ENCODE peak calls at places on chromosomes 2 and 18, in seven cellular contexts. K is WTC11, Q is GM12878, H is HCT116, B is K562, Y is HepG2, A is H1. N is an unnamed sample.

GRCh38 chr2:231144896-231145295 is 20.1 kb upstream of the HTR2B start:
- DNase-seq in K (no peak), Q (no peak), H (no peak), B (no peak), Y (no peak), A (no peak), N (no peak)

GRCh38 chr2:118823666-118824065 is 23.8 kb downstream of the EN1 start:
- DNase-seq in K (no peak), Q (no peak), H (no peak), B (no peak), Y (no peak), A (no peak), N (no peak)

GRCh38 chr2:196403471-196403870 is 232.1 kb upstream of the STK17B start:
- DNase-seq in K (no peak), Q (no peak), H (no peak), B (no peak), Y (no peak), A (no peak), N (no peak)

GRCh38 chr2:70087703-70088507 is 628 bp downstream of the PCBP1 start:
- DNase-seq in K (peak; percentile 52), Q (no peak), H (no peak), B (peak; percentile 80), Y (peak; percentile 64), A (no peak), N (no peak)

GRCh38 chr2:186780701-186781316 is 68.2 kb downstream of the ZSWIM2 start:
- DNase-seq in K (peak; percentile 42), Q (no peak), H (peak; percentile 48), B (peak; percentile 17), Y (peak; percentile 56), A (peak; percentile 43), N (peak; percentile 36)

GRCh38 chr18:75923169-75923568 is 495.7 kb upstream of the SMIM21 start:
- DNase-seq in K (no peak), Q (no peak), H (peak; percentile 10), B (no peak), Y (no peak), A (no peak), N (no peak)

GRCh38 chr2:132909427-132909826 is 239.4 kb upstream of the LYPD1 start:
- DNase-seq in K (no peak), Q (no peak), H (no peak), B (no peak), Y (no peak), A (no peak), N (no peak)

GRCh38 chr2:30691948-30692828 is 115.1 kb downstream of the CAPN13 start:
- DNase-seq in K (no peak), Q (no peak), H (no peak), B (peak; percentile 21), Y (no peak), A (no peak), N (no peak)

GRCh38 chr2:10514743-10515142 is 66.6 kb upstream of the ODC1 start:
- DNase-seq in K (no peak), Q (no peak), H (no peak), B (no peak), Y (no peak), A (no peak), N (no peak)

GRCh38 chr2:96528680-96529375 is 7.7 kb upstream of the ARID5A start:
- DNase-seq in K (no peak), Q (no peak), H (no peak), B (peak; percentile 34), Y (no peak), A (no peak), N (no peak)

GRCh38 chr18:22515250-22515649 is 97.5 kb upstream of the CTAGE1 start:
- DNase-seq in K (no peak), Q (no peak), H (no peak), B (no peak), Y (no peak), A (no peak), N (no peak)

GRCh38 chr18:2883137-2883671 is 36.4 kb downstream of the EMILIN2 start:
- DNase-seq in K (no peak), Q (no peak), H (no peak), B (no peak), Y (no peak), A (no peak), N (no peak)

GRCh38 chr18:48929212-48929612 is 21.6 kb downstream of the SMAD7 start:
- DNase-seq in K (no peak), Q (no peak), H (no peak), B (no peak), Y (no peak), A (no peak), N (no peak)

GRCh38 chr2:112848833-112849232 is 12.3 kb upstream of the IL1B start:
- DNase-seq in K (no peak), Q (no peak), H (no peak), B (no peak), Y (no peak), A (no peak), N (no peak)

GRCh38 chr2:133504566-133505505 is 63.4 kb downstream of the NCKAP5 start:
- DNase-seq in K (no peak), Q (no peak), H (no peak), B (no peak), Y (no peak), A (no peak), N (no peak)

GRCh38 chr2:74051504-74051903 is 66.8 kb downstream of the TET3 start:
- DNase-seq in K (no peak), Q (no peak), H (no peak), B (no peak), Y (no peak), A (no peak), N (no peak)

GRCh38 chr18:26227051-26227672 is 917 bp downstream of the TAF4B start:
- DNase-seq in K (peak; percentile 16), Q (no peak), H (no peak), B (peak; percentile 53), Y (no peak), A (no peak), N (no peak)

GRCh38 chr2:206125914-206126313 is 33.3 kb downstream of the NDUFS1 start:
- DNase-seq in K (no peak), Q (no peak), H (no peak), B (no peak), Y (no peak), A (no peak), N (no peak)

DNA sequence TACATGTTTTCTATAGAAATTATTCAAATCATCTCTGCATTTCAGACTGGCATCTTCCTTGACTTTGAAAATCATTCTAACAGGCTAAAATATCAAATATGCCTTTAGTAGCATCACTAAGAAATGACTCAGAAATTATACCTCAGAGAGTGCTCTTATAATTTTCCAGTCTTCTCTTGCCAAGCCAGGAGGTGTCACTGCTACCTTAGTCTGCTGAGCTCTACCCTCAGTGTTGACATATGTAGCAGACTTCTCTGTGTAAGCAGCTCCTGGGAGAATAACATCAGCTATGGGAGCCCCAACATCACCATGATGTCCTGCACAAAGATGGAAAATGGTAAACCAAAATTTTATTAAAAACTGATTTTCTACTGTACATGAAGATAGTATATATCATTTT is 31.6 kb downstream of the NDUFS1 start:
- DNase-seq in K (no peak), Q (no peak), H (no peak), B (no peak), Y (peak; percentile 39), A (no peak), N (peak; percentile 15)
- TF ChIP-seq SP1 in K (no peak), Q (no peak), H (no peak), B (no peak), Y (no peak), A (no peak), N (no peak)

DNA sequence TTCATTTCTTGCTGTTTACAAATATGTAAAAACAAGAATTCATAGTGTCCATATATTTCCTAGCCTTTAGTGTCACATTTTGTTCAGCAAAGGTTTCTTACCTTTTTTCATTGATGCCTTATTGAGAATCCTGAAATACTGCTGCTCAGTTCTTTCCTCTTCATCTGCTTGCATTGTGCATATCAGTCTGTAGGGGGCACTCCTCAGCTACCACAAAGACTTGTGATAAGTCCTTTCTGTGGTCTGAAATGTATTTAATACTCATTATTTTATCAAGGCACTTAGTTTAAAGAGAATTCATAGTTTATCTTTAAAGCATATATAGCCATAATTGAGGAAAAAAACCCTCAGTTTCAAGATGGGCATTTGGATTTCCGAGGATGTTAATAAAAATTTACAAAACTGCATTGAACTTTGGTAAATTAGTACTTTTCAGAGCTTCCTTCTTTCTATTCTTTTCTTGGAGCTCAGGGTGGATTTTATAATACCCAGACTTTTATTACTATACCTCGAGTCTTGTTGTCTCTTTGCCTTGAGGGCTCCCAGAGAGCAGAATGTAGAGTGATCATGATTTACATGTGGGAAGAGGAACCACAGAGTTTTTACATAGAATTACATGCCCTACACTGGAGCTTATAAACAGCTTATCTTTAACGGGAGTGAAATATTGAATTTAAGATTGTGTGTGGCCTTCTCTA is 570.1 kb downstream of the PLCL1 start:
- DNase-seq in K (peak; percentile 70), Q (no peak), H (no peak), B (peak; percentile 64), Y (peak; percentile 51), A (peak; percentile 5), N (peak; percentile 38)
- TF ChIP-seq SP1 in K (no peak), Q (no peak), H (no peak), B (no peak), Y (no peak), A (no peak), N (no peak)

GRCh38 chr2:151258121-151258520 is 3.5 kb downstream of the RBM43 start:
- DNase-seq in K (no peak), Q (no peak), H (no peak), B (no peak), Y (no peak), A (no peak), N (no peak)
- TF ChIP-seq SP1 in K (no peak), Q (no peak), H (no peak), B (no peak), Y (no peak), A (no peak), N (no peak)

GRCh38 chr2:229343661-229344060 is 72.6 kb upstream of the PID1 start:
- DNase-seq in K (no peak), Q (no peak), H (no peak), B (no peak), Y (no peak), A (no peak), N (no peak)

GRCh38 chr2:229344151-229344551 is 73.1 kb upstream of the PID1 start:
- DNase-seq in K (no peak), Q (no peak), H (no peak), B (no peak), Y (no peak), A (no peak), N (no peak)

GRCh38 chr2:229339613-229340012 is 68.5 kb upstream of the PID1 start:
- DNase-seq in K (no peak), Q (no peak), H (no peak), B (no peak), Y (no peak), A (no peak), N (no peak)

GRCh38 chr2:229340086-229340760 is 69.1 kb upstream of the PID1 start:
- DNase-seq in K (no peak), Q (no peak), H (no peak), B (no peak), Y (no peak), A (no peak), N (no peak)

GRCh38 chr2:229342376-229342775 is 71.3 kb upstream of the PID1 start:
- DNase-seq in K (peak; percentile 83), Q (no peak), H (peak; percentile 26), B (peak; percentile 8), Y (peak; percentile 4), A (peak; percentile 38), N (peak; percentile 46)
- TF ChIP-seq SP1 in K (no peak), Q (no peak), H (no peak), B (no peak), Y (no peak), A (no peak), N (no peak)

N was measured in HEK293T.